ENCODE peak calls at places on chromosomes 11 and 22, in ten cellular contexts. U, X, R, L, N, D, G, C, K and I are unnamed samples.

GRCh38 chr11:116046127-116046526 is 541.9 kb upstream of the CADM1 start:
- DNase-seq in K (no peak), R (no peak), D (no peak), L (no peak), C (no peak), X (no peak), G (no peak), N (no peak), U (no peak), I (no peak)

GRCh38 chr22:19875531-19876313 is 21.0 kb upstream of the GNB1L start:
- DNase-seq in R (no peak), K (no peak), N (no peak), C (peak), L (peak), D (no peak), U (no peak), G (no peak), X (no peak), I (no peak)

GRCh38 chr11:13277719-13278619 is at the start of gene BMAL1:
- DNase-seq in D (peak), G (no peak), R (peak), K (no peak), X (peak), N (peak), L (no peak), U (peak), C (no peak), I (peak)

GRCh38 chr11:61415381-61415780 is 14.4 kb downstream of the CPSF7 start:
- DNase-seq in R (no peak), L (no peak), U (no peak), X (no peak), C (no peak), D (no peak), G (no peak), K (no peak), N (no peak), I (no peak)

GRCh38 chr22:37484115-37485005 is 1.8 kb downstream of the MFNG start:
- DNase-seq in L (no peak), G (peak), R (peak), C (no peak), D (no peak), X (no peak), N (no peak), K (peak), U (no peak), I (peak)

GRCh38 chr11:126732981-126733380 is 267.6 kb downstream of the KIRREL3 start:
- DNase-seq in R (no peak), U (no peak), K (no peak), X (no peak), N (no peak), D (no peak), C (no peak), L (no peak), G (no peak), I (peak)

GRCh38 chr11:122101625-122102291 is 14.3 kb downstream of the BLID start:
- DNase-seq in L (no peak), G (no peak), N (peak), R (no peak), X (peak), D (no peak), K (no peak), C (peak), U (peak), I (no peak)

GRCh38 chr11:3052567-3052966 is 4.7 kb downstream of the CARS1 start:
- DNase-seq in X (no peak), C (no peak), N (no peak), U (no peak), K (no peak), G (no peak), L (no peak), D (no peak), R (no peak), I (no peak)